ENCODE peak calls at places on chromosomes 2 and 18, in six cellular contexts. U is kidney epithelial cell, B is body of pancreas, Y is heart left ventricle, S is RWPE2, P is right atrium auricular region. C is an unnamed sample.

GRCh38 chr2:38495880-38496279 is 106.8 kb downstream of the HNRNPLL start:
- DNase-seq in U (no peak), B (no peak), Y (no peak), S (no peak), P (no peak), C (no peak)

GRCh38 chr2:85999131-85999831 is 106.4 kb downstream of the POLR1A start:
- DNase-seq in U (no peak), B (no peak), Y (no peak), S (no peak), P (no peak), C (no peak)

GRCh38 chr2:95346738-95347671 is 49.9 kb downstream of the KCNIP3 start:
- DNase-seq in U (no peak), B (no peak), Y (no peak), S (peak; percentile 55), P (no peak), C (no peak)

GRCh38 chr18:52936931-52937330 is 596.9 kb downstream of the DCC start:
- DNase-seq in U (no peak), B (no peak), Y (no peak), S (no peak), P (no peak), C (no peak)

GRCh38 chr2:167964650-167965404 is 282.6 kb downstream of the STK39 start:
- DNase-seq in U (no peak), B (no peak), Y (no peak), S (no peak), P (no peak), C (no peak)

GRCh38 chr2:177056540-177056939 is 156.1 kb upstream of the HNRNPA3 start:
- DNase-seq in U (no peak), B (no peak), Y (no peak), S (no peak), P (no peak), C (no peak)

GRCh38 chr2:241884951-241885700 is 15.6 kb downstream of the RTP5 start:
- DNase-seq in U (no peak), B (no peak), Y (peak; percentile 33), S (no peak), P (no peak), C (no peak)

GRCh38 chr2:240140511-240140910 is at the start of gene OTOS:
- DNase-seq in U (no peak), B (peak; percentile 1), Y (peak; percentile 20), S (peak; percentile 13), P (no peak), C (no peak)

GRCh38 chr2:105798595-105798994 is 53.9 kb downstream of the NCK2 start:
- DNase-seq in U (no peak), B (no peak), Y (no peak), S (no peak), P (no peak), C (no peak)

GRCh38 chr2:163800889-163801498 is 65.2 kb upstream of the FIGN start:
- DNase-seq in U (peak; percentile 65), B (peak; percentile 13), Y (no peak), S (no peak), P (no peak), C (peak; percentile 8)

GRCh38 chr18:37460616-37461015 is 105.0 kb downstream of the CELF4 start:
- DNase-seq in U (no peak), B (no peak), Y (no peak), S (no peak), P (no peak), C (no peak)

GRCh38 chr2:219632758-219633101 is 5.3 kb downstream of the SLC4A3 start:
- DNase-seq in U (no peak), B (no peak), Y (no peak), S (no peak), P (no peak), C (no peak)

GRCh38 chr2:187390891-187391290 is 57.2 kb downstream of the CALCRL start:
- DNase-seq in U (peak; percentile 86), B (no peak), Y (no peak), S (no peak), P (no peak), C (peak; percentile 32)

GRCh38 chr2:227517724-227518123 is 45.8 kb downstream of the AGFG1 start:
- DNase-seq in U (no peak), B (no peak), Y (no peak), S (no peak), P (no peak), C (no peak)

GRCh38 chr2:198304859-198305258 is 500.5 kb downstream of the PLCL1 start:
- DNase-seq in U (no peak), B (no peak), Y (no peak), S (no peak), P (no peak), C (no peak)

GRCh38 chr2:7744827-7745226 is 827.6 kb downstream of the RNF144A start:
- DNase-seq in U (no peak), B (no peak), Y (no peak), S (no peak), P (no peak), C (no peak)

GRCh38 chr18:5568416-5568815 is 24.6 kb upstream of the EPB41L3 start:
- DNase-seq in U (no peak), B (no peak), Y (no peak), S (no peak), P (no peak), C (no peak)

GRCh38 chr18:5574843-5575242 is 31.0 kb upstream of the EPB41L3 start:
- DNase-seq in U (no peak), B (no peak), Y (no peak), S (no peak), P (no peak), C (no peak)

GRCh38 chr18:5571592-5571991 is 27.8 kb upstream of the EPB41L3 start:
- DNase-seq in U (no peak), B (no peak), Y (no peak), S (no peak), P (no peak), C (no peak)
- H3K4me3 ChIP-seq in U (no peak overlapping the region), B (no peak overlapping the region), Y (no peak overlapping the region), S (no peak overlapping the region), P (no peak overlapping the region), C (no peak overlapping the region)

DNA sequence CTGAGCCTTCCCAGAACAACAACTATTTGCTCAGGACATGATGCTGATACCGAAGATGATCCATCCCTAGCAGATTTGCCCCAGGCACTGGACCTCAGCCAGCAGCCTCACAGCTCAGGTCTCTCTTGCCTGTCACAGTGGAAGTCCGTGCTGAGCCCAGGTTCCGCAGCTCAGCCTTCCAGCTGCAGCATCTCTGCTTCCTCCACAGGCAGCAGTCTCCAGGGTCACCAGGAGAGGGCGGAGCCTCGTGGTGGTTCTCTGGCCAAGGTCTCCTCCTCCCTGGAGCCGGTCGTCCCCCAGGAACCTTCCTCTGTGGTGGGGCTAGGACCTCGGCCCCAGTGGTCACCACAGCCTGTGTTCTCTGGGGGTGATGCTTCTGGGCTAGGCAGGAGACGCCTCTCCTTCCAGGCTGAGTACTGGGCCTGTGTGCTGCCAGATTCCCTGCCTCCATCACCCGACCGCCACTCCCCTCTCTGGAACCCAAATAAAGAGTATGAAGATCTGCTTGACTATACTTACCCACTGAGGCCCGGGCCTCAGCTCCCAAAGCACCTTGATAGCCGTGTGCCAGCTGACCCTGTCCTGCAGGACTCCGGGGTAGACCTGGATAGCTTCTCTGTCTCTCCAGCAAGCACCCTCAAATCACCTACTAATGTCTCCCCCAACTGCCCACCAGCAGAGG is 15.4 kb downstream of the CEP68 start:
- DNase-seq in U (no peak), B (peak; percentile 50), Y (peak; percentile 74), S (no peak), P (no peak), C (no peak)
- TF ChIP-seq CTCF in U (peak; percentile 19), B (peak; percentile 44), Y (no peak), S (no peak), P (no peak), C (peak; percentile 32)

GRCh38 chr2:25168256-25169072 is at the start of gene POMC:
- DNase-seq in U (no peak), B (peak; percentile 35), Y (peak; percentile 70), S (no peak), P (no peak), C (no peak)

GRCh38 chr2:25165992-25166618 is 2.3 kb downstream of the POMC start:
- DNase-seq in U (no peak), B (peak; percentile 70), Y (no peak), S (no peak), P (no peak), C (no peak)

GRCh38 chr2:25164526-25164925 is 3.9 kb downstream of the POMC start:
- DNase-seq in U (no peak), B (no peak), Y (no peak), S (no peak), P (no peak), C (no peak)

GRCh38 chr2:25170888-25171287 is 2.5 kb upstream of the POMC start:
- DNase-seq in U (no peak), B (no peak), Y (no peak), S (no peak), P (no peak), C (no peak)

GRCh38 chr2:25169073-25169470 is 692 bp upstream of the POMC start:
- DNase-seq in U (no peak), B (no peak), Y (no peak), S (no peak), P (no peak), C (no peak)
- H3K27me3 ChIP-seq in U (peaks cover 45% of the 10 kb centered on the region), B (no peaks in the 10 kb centered on the region), Y (peaks cover 55% of the 10 kb centered on the region), S (peaks cover 33% of the 10 kb centered on the region), P (peaks cover 9% of the 10 kb centered on the region), C (peaks cover 77% of the 10 kb centered on the region)

DNA sequence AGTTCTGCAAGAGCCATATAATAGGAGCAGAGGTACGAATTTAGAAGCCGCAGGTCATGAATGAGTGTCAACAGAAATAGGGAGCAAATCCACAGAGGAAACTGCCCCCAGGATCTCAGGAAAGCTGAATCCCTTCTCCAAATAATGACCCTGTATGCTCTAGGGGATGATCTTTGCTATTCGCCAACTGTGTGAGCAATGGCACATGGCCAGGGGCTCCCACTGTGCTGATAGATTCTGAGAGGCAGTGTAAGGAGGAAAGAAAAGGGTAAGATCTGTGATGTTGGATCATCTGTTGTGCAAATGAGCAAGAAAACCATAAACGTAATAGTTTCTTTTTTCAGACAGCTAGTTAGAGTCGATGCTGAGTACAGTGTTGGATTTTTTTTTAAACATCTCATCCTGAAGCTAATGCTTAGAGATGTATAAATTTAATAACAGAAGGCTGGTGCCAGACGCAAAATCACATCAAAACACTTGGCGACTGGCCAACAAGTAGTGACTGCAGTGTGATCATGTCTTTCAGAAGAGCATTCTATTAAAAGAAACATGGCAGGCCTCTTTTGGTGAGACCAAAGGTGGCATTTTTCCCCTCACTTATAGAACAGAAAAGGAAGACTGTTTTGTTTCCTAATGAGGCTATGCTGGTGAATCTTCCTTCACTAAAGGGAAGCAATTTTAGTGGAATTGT is 77.4 kb downstream of the ABCA12 start:
- DNase-seq in U (no peak), B (no peak), Y (no peak), S (no peak), P (no peak), C (no peak)
- H3K4me3 ChIP-seq in U (no peak overlapping the region), B (no peak overlapping the region), Y (no peak overlapping the region), S (no peak overlapping the region), P (no peak overlapping the region), C (no peak overlapping the region)

GRCh38 chr2:208101716-208102631 is 22.4 kb downstream of the CRYGD start:
- DNase-seq in U (no peak), B (no peak), Y (no peak), S (no peak), P (no peak), C (no peak)
- TF ChIP-seq CTCF in U (peak; percentile 50), B (peak; percentile 20), Y (no peak), S (peak; percentile 64), P (no peak), C (peak; percentile 6)

DNA sequence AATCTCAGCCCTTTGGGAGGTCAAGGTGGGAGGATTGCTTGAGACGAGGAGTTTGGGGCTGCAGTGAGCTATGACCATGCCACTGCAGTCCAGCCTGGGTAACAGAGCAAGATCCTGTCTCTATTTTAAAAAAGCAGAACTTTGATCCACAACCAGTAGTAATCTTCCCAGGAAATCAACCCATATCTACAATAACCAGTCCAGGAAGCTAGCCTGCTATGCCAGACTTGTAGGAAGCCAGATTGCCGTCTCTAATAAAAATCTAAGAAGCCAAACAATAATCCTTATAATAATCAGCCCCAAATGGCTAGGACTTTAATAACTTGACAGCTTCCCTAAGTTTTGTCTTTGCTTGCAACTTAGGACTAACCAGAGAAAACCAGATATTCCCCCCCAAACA is 9.0 kb upstream of the ALMS1 start:
- DNase-seq in U (no peak), B (no peak), Y (no peak), S (no peak), P (no peak), C (no peak)
- H3K27me3 ChIP-seq in U (peaks cover 6% of the 10 kb centered on the region), B (no peaks in the 10 kb centered on the region), Y (peaks cover 28% of the 10 kb centered on the region), S (peaks cover 8% of the 10 kb centered on the region), P (no peaks in the 10 kb centered on the region), C (peaks cover 22% of the 10 kb centered on the region)